ENCODE peak calls at places on chromosome 12, in eight cellular contexts. R is activated CD4-positive, alpha-beta T cell treated with anti-CD3 and anti-CD28 coated beads, Interleukin-2, amount 10 ng/mL, durations not matched to agents 7 days and 5 days; E is left lung; Q is WTC11; J is right lobe of liver; Y is activated CD8-positive, alpha-beta T cell treated with anti-CD3 and anti-CD28 coated beads, Interleukin-2, amount 10 ng/mL, durations not matched to agents 7 days and 5 days; Z is neuronal stem cell; D is HT1080. K is an unnamed sample.

GRCh38 chr12:105922670-105923102 is 216.1 kb downstream of the NUAK1 start:
- DNase-seq in E (no peak), Z (no peak), D (peak; percentile 78), J (no peak), Q (no peak), R (no peak), Y (no peak), K (no peak)

GRCh38 chr12:89988156-89988555 is 279.5 kb upstream of the ATP2B1 start:
- DNase-seq in D (no peak), J (no peak), Y (no peak), Z (no peak), E (no peak), Q (no peak), R (no peak), K (no peak)

GRCh38 chr12:60644076-60644475 is 1048.2 kb downstream of the SLC16A7 start:
- DNase-seq in Z (no peak), E (no peak), Y (no peak), D (no peak), R (no peak), Q (no peak), J (no peak), K (no peak)

GRCh38 chr12:27032679-27033078 is 10.3 kb downstream of the MED21 start:
- DNase-seq in D (no peak), J (no peak), E (no peak), Z (no peak), R (no peak), Q (no peak), Y (no peak), K (no peak)

GRCh38 chr12:89461649-89462612 is 62.7 kb downstream of the GALNT4 start:
- DNase-seq in J (no peak), E (no peak), Y (no peak), Z (no peak), R (no peak), Q (no peak), D (peak; percentile 84), K (no peak)

GRCh38 chr12:108571604-108572165 is 9.3 kb downstream of the ISCU start:
- DNase-seq in Q (no peak), R (no peak), Z (no peak), E (no peak), Y (no peak), J (no peak), D (no peak), K (no peak)

GRCh38 chr12:52759695-52760094 is 17.4 kb downstream of the KRT76 start:
- DNase-seq in R (no peak), Z (no peak), Y (no peak), D (no peak), E (no peak), J (no peak), Q (no peak), K (no peak)

GRCh38 chr12:124704619-124705018 is 137.2 kb upstream of the NCOR2 start:
- DNase-seq in Y (no peak), R (no peak), E (no peak), Z (no peak), Q (no peak), J (no peak), D (no peak), K (no peak)

GRCh38 chr12:47839214-47839613 is 19.5 kb upstream of the HDAC7 start:
- DNase-seq in Z (no peak), R (no peak), E (no peak), Q (no peak), Y (no peak), J (no peak), D (no peak), K (no peak)

GRCh38 chr12:132275110-132275531 is 54.3 kb downstream of the GALNT9 start:
- DNase-seq in Z (peak; percentile 45), Y (no peak), D (peak; percentile 47), R (no peak), J (no peak), Q (peak; percentile 66), E (peak; percentile 47), K (no peak)

GRCh38 chr12:26042645-26043044 is 82.2 kb downstream of the BHLHE41 start:
- DNase-seq in D (no peak), E (no peak), J (no peak), Q (no peak), R (no peak), Z (no peak), Y (no peak), K (no peak)

GRCh38 chr12:3510597-3510996 is 19.6 kb downstream of the PRMT8 start:
- DNase-seq in Y (no peak), J (no peak), Z (no peak), R (no peak), D (no peak), Q (no peak), E (no peak), K (no peak)

GRCh38 chr12:16006752-16007151 is 95.6 kb downstream of the DERA start:
- DNase-seq in E (no peak), Q (no peak), Z (no peak), R (no peak), Y (no peak), D (no peak), J (no peak), K (no peak)

GRCh38 chr12:104805186-104805585 is 152.9 kb downstream of the SLC41A2 start:
- DNase-seq in Z (no peak), D (peak; percentile 73), Q (no peak), E (no peak), Y (no peak), R (no peak), J (no peak), K (no peak)

GRCh38 chr12:442235-442884 is 17.4 kb upstream of the B4GALNT3 start:
- DNase-seq in Z (peak; percentile 74), J (no peak), Y (peak; percentile 55), D (peak; percentile 43), E (no peak), Q (peak; percentile 69), R (peak; percentile 55), K (peak; percentile 14)

GRCh38 chr12:114936148-114937099 is 252.4 kb upstream of the TBX3 start:
- DNase-seq in E (no peak), J (no peak), Y (no peak), D (peak; percentile 92), Z (no peak), Q (no peak), R (no peak), K (no peak)